ENCODE peak calls at places on chromosomes 7 and 10, in seven cellular contexts. O is activated CD4-positive, CD25-positive, alpha-beta regulatory T cell; P is CD4-positive, alpha-beta memory T cell; E is AG04450; A is HT-29; T is HCEC 1CT; N is tibial artery. S is an unnamed sample.

GRCh38 chr10:21531164-21531563 is 2.9 kb upstream of the MLLT10 start:
- DNase-seq in P (no peak), E (no peak), A (no peak), T (peak; percentile 61), O (no peak), N (no peak), S (no peak)

GRCh38 chr10:21087476-21087875 is 190.4 kb upstream of the NEBL start:
- DNase-seq in N (no peak), E (no peak), A (no peak), T (no peak), O (no peak), P (no peak), S (no peak)

GRCh38 chr7:124662937-124663336 is 102.7 kb downstream of the GPR37 start:
- DNase-seq in T (peak; percentile 18), E (no peak), A (no peak), O (no peak), P (no peak), N (no peak), S (no peak)

GRCh38 chr10:63593576-63593975 is 72.4 kb downstream of the REEP3 start:
- DNase-seq in O (no peak), T (no peak), A (no peak), E (no peak), N (no peak), P (no peak), S (no peak)

GRCh38 chr10:6044651-6045599 is 17.2 kb downstream of the IL2RA start:
- DNase-seq in P (no peak), O (no peak), N (no peak), A (no peak), T (no peak), E (no peak), S (no peak)

GRCh38 chr10:105291571-105291970 is 650.5 kb downstream of the SORCS3 start:
- DNase-seq in A (no peak), E (no peak), O (no peak), N (no peak), T (no peak), P (no peak), S (no peak)

GRCh38 chr7:94401411-94401810 is 6.7 kb downstream of the COL1A2 start:
- DNase-seq in T (no peak), A (no peak), P (no peak), N (no peak), E (no peak), O (no peak), S (no peak)

GRCh38 chr10:126242352-126243260 is 145.7 kb downstream of the ADAM12 start:
- DNase-seq in A (no peak), N (no peak), O (no peak), P (no peak), T (peak; percentile 61), E (peak; percentile 78), S (no peak)

GRCh38 chr10:82609845-82610244 is 734.9 kb downstream of the NRG3 start:
- DNase-seq in T (no peak), O (no peak), N (no peak), E (no peak), P (no peak), A (no peak), S (no peak)

GRCh38 chr7:112515989-112516388 is 35.2 kb downstream of the LSMEM1 start:
- DNase-seq in E (no peak), P (no peak), A (no peak), T (no peak), N (no peak), O (no peak), S (no peak)

GRCh38 chr10:46220872-46221538 is 65.8 kb upstream of the ANTXRL start:
- DNase-seq in P (no peak), N (no peak), E (no peak), O (no peak), A (peak; percentile 7), T (no peak), S (no peak)

GRCh38 chr10:5434017-5434753 is 21.8 kb downstream of the NET1 start:
- DNase-seq in O (no peak), P (peak; percentile 44), T (peak; percentile 71), N (no peak), E (no peak), A (peak; percentile 70), S (peak; percentile 40)

GRCh38 chr7:36278767-36279171 is 110.9 kb upstream of the ANLN start:
- DNase-seq in O (no peak), N (peak; percentile 53), A (no peak), P (no peak), E (peak; percentile 70), T (peak; percentile 28), S (no peak)

GRCh38 chr10:131579251-131580071 is 267.9 kb upstream of the TCERG1L start:
- DNase-seq in P (no peak), O (no peak), N (peak; percentile 57), T (no peak), E (no peak), A (no peak), S (no peak)

GRCh38 chr10:11245510-11245909 is 227.8 kb downstream of the CELF2 start:
- DNase-seq in O (no peak), E (no peak), T (no peak), P (no peak), A (no peak), N (no peak), S (no peak)

GRCh38 chr7:16169537-16169936 is 251.8 kb downstream of the CRPPA start:
- DNase-seq in O (no peak), E (no peak), P (no peak), N (no peak), T (no peak), A (no peak), S (no peak)

GRCh38 chr7:127892488-127893314 is 138.5 kb downstream of the LRRC4 start:
- DNase-seq in P (no peak), E (no peak), O (no peak), N (no peak), T (peak; percentile 42), A (no peak), S (no peak)

GRCh38 chr10:103828587-103829186 is 26.7 kb downstream of the SH3PXD2A start:
- DNase-seq in E (no peak), O (no peak), N (no peak), P (no peak), A (no peak), T (no peak), S (no peak)

GRCh38 chr7:17668122-17668521 is 272.2 kb downstream of the SNX13 start:
- DNase-seq in E (no peak), A (no peak), P (no peak), T (no peak), O (no peak), N (no peak), S (no peak)

GRCh38 chr10:69684020-69684980 is 54.3 kb downstream of the FAM241B start:
- DNase-seq in O (no peak), N (peak; percentile 69), E (no peak), T (no peak), A (peak; percentile 81), P (no peak), S (no peak)

GRCh38 chr7:101632641-101633040 is 3.5 kb upstream of the MYL10 start:
- DNase-seq in T (no peak), A (no peak), O (no peak), N (no peak), P (no peak), E (no peak), S (no peak)

GRCh38 chr7:25083201-25083600 is 41.9 kb downstream of the CYCS start:
- DNase-seq in O (no peak), A (no peak), T (no peak), P (no peak), N (no peak), E (no peak), S (no peak)

GRCh38 chr7:29917583-29917982 is 72.0 kb downstream of the SCRN1 start:
- DNase-seq in N (no peak), P (no peak), O (no peak), A (no peak), T (no peak), E (no peak), S (no peak)

GRCh38 chr7:106023369-106024322 is 60.6 kb downstream of the CDHR3 start:
- DNase-seq in O (no peak), N (no peak), E (no peak), T (no peak), P (no peak), A (no peak), S (no peak)

GRCh38 chr7:14303536-14303935 is 314.1 kb upstream of the ETV1 start:
- DNase-seq in O (no peak), P (no peak), T (no peak), A (peak; percentile 62), E (no peak), N (no peak), S (no peak)

GRCh38 chr7:25735674-25736242 is 416.2 kb upstream of the NFE2L3 start:
- DNase-seq in N (no peak), T (no peak), O (no peak), E (no peak), P (no peak), A (no peak), S (no peak)

GRCh38 chr10:102837230-102837721 is at the start of gene CYP17A1:
- DNase-seq in P (no peak), A (no peak), T (no peak), E (no peak), O (no peak), N (peak; percentile 76), S (no peak)

GRCh38 chr10:114053946-114054345 is 10.3 kb downstream of the ADRB1 start:
- DNase-seq in O (no peak), A (no peak), P (no peak), N (no peak), T (peak; percentile 48), E (no peak), S (no peak)

GRCh38 chr10:79435271-79436065 is 10.0 kb downstream of the ZCCHC24 start:
- DNase-seq in O (no peak), A (no peak), T (peak; percentile 28), E (no peak), P (no peak), N (peak; percentile 66), S (no peak)

S was measured in immature natural killer cell.